ENCODE peak calls at places on chromosomes 5 and 9, in seven cellular contexts. O is GM23338, L is PC-9, F is MM.1S, T is neural progenitor cell, B is PC-3, A is SK-N-SH. H is an unnamed sample. For H3F3A and H4K20me1, the result is how much of the 10 kb centered on the place peaks cover.

GRCh38 chr5:152942633-152943336 is 537.7 kb upstream of the NMUR2 start:
- DNase-seq in O (no peak), L (no peak), F (no peak), T (no peak), B (no peak), A (no peak), H (no peak)

GRCh38 chr5:36279054-36279698 is 22.5 kb downstream of the RANBP3L start:
- DNase-seq in O (no peak), L (no peak), F (peak), T (no peak), B (peak), A (no peak), H (peak)

GRCh38 chr5:154708845-154709244 is 46.3 kb upstream of the LARP1 start:
- DNase-seq in O (no peak), L (no peak), F (no peak), T (no peak), B (peak), A (no peak), H (peak)

GRCh38 chr9:94827584-94828304 is 101.2 kb downstream of the AOPEP start:
- DNase-seq in O (no peak), L (no peak), F (no peak), T (no peak), B (no peak), A (no peak), H (no peak)

GRCh38 chr5:138981131-138981530 is 106.0 kb upstream of the LRRTM2 start:
- DNase-seq in O (no peak), L (no peak), F (no peak), T (no peak), B (peak), A (no peak), H (peak)

GRCh38 chr9:100186356-100186755 is 87.3 kb downstream of the INVS start:
- DNase-seq in O (no peak), L (no peak), F (no peak), T (no peak), B (no peak), A (no peak), H (peak)

GRCh38 chr5:169716287-169716686 is 79.2 kb downstream of the DOCK2 start:
- DNase-seq in O (no peak), L (no peak), F (no peak), T (no peak), B (peak), A (no peak), H (peak)

GRCh38 chr9:20835364-20836286 is 151.6 kb downstream of the FOCAD start:
- DNase-seq in O (no peak), L (peak), F (no peak), T (no peak), B (peak), A (no peak), H (peak)

GRCh38 chr5:72380491-72381274 is 60.5 kb downstream of the PTCD2 start:
- DNase-seq in O (no peak), L (peak), F (no peak), T (no peak), B (no peak), A (no peak), H (peak)

GRCh38 chr5:124555179-124555578 is 191.3 kb downstream of the ZNF608 start:
- DNase-seq in O (no peak), L (no peak), F (no peak), T (no peak), B (no peak), A (no peak), H (no peak)

DNA sequence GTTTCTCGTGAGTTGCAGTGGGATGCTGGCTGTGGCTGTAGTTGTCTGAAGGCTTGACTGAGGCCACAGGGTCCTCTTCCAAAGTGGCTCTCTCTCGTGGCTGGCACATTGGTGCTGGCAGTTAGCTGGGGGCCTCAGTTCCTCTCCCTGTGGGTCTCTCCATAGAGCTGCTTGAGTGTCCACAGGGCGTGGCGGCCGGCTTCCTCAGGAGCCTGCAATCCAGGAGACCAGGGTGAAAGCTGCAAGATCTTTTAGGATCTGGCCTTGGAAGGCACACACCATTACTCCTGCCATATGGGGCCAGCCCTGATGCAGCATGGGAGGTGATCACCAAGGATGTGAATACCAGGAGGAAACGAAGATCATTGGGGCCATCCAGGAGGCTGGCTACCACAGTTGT is 41.1 kb downstream of the ANKRD33B start:
- DNase-seq in O (no peak), L (no peak), F (no peak), T (no peak), B (no peak), A (no peak), H (no peak)
- H3F3A ChIP-seq in O (under half), L (under half), F (under half), T (under half), B (under half), A (under half), H (under half)

GRCh38 chr5:151067632-151068031 is 13.2 kb downstream of the TNIP1 start:
- DNase-seq in O (no peak), L (no peak), F (no peak), T (no peak), B (no peak), A (no peak), H (no peak)

GRCh38 chr5:151068571-151069197 is 12.2 kb downstream of the TNIP1 start:
- DNase-seq in O (no peak), L (no peak), F (no peak), T (no peak), B (no peak), A (no peak), H (peak)

GRCh38 chr5:151066920-151067319 is 13.9 kb downstream of the TNIP1 start:
- DNase-seq in O (no peak), L (no peak), F (no peak), T (no peak), B (no peak), A (no peak), H (no peak)

GRCh38 chr5:151070449-151070848 is 10.4 kb downstream of the TNIP1 start:
- DNase-seq in O (no peak), L (no peak), F (no peak), T (no peak), B (no peak), A (no peak), H (peak)

GRCh38 chr5:151068189-151068570 is 12.7 kb downstream of the TNIP1 start:
- DNase-seq in O (no peak), L (no peak), F (no peak), T (no peak), B (no peak), A (no peak), H (peak)
- H4K20me1 ChIP-seq in O (under half), L (under half), F (under half), T (half or more), B (under half), A (under half), H (under half)

DNA sequence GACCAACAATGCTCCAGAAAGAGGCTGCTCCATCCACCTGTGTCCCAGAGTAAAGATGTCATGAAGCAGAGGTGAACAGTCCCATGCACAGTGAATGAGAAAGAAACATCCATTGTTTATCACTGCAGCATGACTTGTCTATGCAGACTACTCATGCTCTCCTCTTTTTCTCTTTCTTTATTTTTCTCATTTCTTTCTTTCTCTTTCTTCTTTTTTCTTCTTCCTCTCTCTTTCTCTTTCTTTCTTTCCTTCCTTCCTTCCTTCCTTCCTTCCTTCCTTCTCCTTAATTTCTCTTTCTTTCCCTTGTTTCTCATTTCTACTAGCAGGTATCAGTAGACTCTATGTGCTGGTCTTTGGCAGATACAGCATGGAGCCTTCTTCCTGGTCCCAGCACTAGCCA is 57.2 kb upstream of the EGFLAM start:
- DNase-seq in O (no peak), L (no peak), F (no peak), T (no peak), B (no peak), A (no peak), H (no peak)
- H3F3A ChIP-seq in O (under half), L (under half), F (under half), T (under half), B (under half), A (under half), H (under half)

DNA sequence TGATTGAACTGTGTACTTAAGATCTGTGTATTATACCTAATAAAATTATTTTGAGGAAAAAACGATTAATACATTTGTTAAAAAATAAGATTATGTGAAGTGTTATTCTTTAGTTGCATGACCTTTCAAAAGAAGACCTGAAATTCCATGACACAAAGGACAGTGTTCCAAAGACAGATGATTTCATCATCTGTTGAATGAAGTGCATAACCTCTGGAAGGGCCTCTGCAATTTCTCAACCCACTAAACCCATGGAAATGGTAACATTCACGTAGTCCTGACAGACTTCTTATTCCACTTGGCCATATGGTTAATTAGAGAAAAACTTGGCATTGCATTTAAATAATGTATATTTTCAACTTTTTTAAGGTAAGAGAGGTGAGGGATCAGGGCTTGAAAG is 167.2 kb upstream of the CTNND2 start:
- DNase-seq in O (no peak), L (no peak), F (no peak), T (no peak), B (no peak), A (no peak), H (no peak)
- H4K20me1 ChIP-seq in O (under half), L (under half), F (under half), T (under half), B (under half), A (under half), H (under half)

GRCh38 chr5:78726003-78726402 is 77.4 kb upstream of the LHFPL2 start:
- DNase-seq in O (no peak), L (no peak), F (no peak), T (no peak), B (no peak), A (no peak), H (no peak)
- H3F3A ChIP-seq in O (under half), L (under half), F (under half), T (under half), B (under half), A (under half), H (under half)

GRCh38 chr9:110638381-110638954 is 30.1 kb upstream of the MUSK start:
- DNase-seq in O (peak), L (no peak), F (peak), T (no peak), B (peak), A (no peak), H (peak)
- H4K20me1 ChIP-seq in O (under half), L (under half), F (under half), T (under half), B (under half), A (under half), H (under half)

DNA sequence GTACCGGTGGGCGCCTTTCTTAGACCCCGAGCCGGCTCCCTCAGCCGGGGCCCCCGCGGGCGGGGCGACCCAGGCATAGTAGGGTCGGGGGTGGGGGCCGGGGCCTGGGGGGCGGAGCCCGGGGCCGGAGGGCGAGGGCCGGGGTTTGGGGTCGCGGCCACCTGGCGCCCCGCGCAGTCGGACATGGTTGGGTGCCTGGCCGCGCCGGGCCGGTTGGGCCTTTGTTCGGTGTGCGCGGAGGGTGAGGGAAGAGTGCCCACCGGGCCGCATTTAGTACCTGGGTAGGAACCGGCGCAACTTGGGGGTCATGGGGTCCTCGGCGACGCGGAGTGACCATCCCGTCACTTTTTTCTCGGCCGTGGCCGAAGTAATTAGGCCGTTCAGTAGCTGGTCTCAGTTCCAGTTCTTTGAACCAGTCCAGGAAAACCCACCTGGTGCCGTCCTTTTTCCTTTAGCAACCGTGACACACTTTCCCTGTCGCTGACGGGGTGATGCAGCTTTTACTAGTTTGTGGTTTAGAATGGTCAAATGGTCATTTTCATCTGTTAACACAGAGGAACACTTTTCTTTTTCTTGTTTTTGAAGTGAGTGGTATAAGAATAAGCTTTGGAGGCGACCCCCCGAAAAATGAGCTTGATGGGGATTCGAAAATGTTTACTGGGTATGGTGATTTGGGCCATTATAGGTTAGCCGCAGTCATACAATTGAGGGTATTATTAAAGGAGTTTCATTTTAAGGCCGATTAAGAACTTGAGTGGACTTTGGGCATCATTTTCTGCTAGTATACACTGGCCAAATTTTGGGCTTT is 555 bp downstream of the CKS2 start:
- DNase-seq in O (no peak), L (no peak), F (no peak), T (no peak), B (no peak), A (peak), H (peak)
- H3F3A ChIP-seq in O (under half), L (under half), F (under half), T (under half), B (under half), A (under half), H (under half)

GRCh38 chr5:6730807-6731206 is 17.6 kb downstream of the TENT4A start:
- DNase-seq in O (no peak), L (no peak), F (no peak), T (no peak), B (no peak), A (no peak), H (no peak)
- H4K20me1 ChIP-seq in O (half or more), L (half or more), F (under half), T (half or more), B (half or more), A (half or more), H (under half)

GRCh38 chr9:121153642-121154041 is 48.0 kb downstream of the RAB14 start:
- DNase-seq in O (no peak), L (peak), F (no peak), T (no peak), B (peak), A (no peak), H (peak)

GRCh38 chr9:121156263-121156731 is 45.4 kb downstream of the RAB14 start:
- DNase-seq in O (no peak), L (peak), F (peak), T (no peak), B (peak), A (no peak), H (peak)

GRCh38 chr9:121160025-121160424 is 41.6 kb downstream of the RAB14 start:
- DNase-seq in O (no peak), L (no peak), F (no peak), T (no peak), B (no peak), A (no peak), H (no peak)

GRCh38 chr9:121154782-121155181 is 46.9 kb downstream of the RAB14 start:
- DNase-seq in O (no peak), L (peak), F (peak), T (no peak), B (peak), A (no peak), H (no peak)

DNA sequence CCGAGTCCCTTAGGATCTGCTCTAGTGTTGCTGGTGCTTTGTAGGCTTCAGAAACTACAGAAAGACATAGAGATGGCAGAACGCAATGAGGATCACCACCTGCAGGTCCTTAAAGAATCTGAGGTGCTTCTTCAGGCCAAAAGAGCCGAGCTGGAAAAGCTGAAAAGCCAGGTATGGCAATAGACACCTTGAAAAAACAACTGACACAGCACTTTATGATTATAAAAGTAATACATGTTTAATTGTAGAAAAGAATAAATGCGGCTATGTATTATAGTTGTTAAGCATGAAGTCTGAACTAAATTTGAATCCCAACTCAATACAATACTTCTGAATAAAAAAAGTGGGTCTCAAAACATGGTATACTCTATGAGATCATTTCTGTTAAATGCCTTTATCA is 43.7 kb downstream of the RAB14 start:
- DNase-seq in O (no peak), L (no peak), F (no peak), T (no peak), B (no peak), A (no peak), H (no peak)
- H3F3A ChIP-seq in O (under half), L (under half), F (under half), T (under half), B (under half), A (under half), H (under half)

GRCh38 chr5:174412374-174412773 is 312.0 kb upstream of the MSX2 start:
- DNase-seq in O (no peak), L (no peak), F (no peak), T (no peak), B (no peak), A (no peak), H (no peak)

GRCh38 chr5:174414315-174414710 is 310.1 kb upstream of the MSX2 start:
- DNase-seq in O (no peak), L (no peak), F (no peak), T (no peak), B (no peak), A (no peak), H (no peak)

GRCh38 chr5:174413520-174414314 is 310.7 kb upstream of the MSX2 start:
- DNase-seq in O (no peak), L (no peak), F (no peak), T (no peak), B (peak), A (no peak), H (peak)

GRCh38 chr5:174411513-174411819 is 312.9 kb upstream of the MSX2 start:
- DNase-seq in O (no peak), L (no peak), F (no peak), T (no peak), B (no peak), A (no peak), H (no peak)

DNA sequence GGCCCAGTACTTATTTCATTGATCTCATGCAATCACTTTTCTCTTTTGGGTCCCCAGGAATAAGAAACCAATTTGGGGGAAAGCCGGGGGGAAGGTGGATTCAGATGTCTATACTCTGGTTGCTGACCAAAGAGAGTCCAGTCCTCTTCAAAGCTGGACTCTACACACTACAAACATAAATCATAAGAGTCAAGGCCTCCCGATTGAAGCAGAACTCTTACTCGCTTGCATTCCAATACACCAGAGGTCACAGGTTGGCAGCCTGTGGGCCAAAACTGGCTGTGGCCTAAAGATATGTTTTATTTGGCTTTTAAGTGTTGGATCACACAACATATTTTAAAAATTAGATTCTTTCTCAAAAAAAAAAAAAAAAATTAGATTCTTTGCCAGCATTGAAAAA is 311.4 kb upstream of the MSX2 start:
- DNase-seq in O (no peak), L (no peak), F (no peak), T (no peak), B (no peak), A (no peak), H (no peak)
- H4K20me1 ChIP-seq in O (under half), L (under half), F (under half), T (under half), B (under half), A (under half), H (under half)

H was measured in GM23248.